ENCODE peak calls at places on chromosomes 5 and 9, in eight cellular contexts. D is mammary epithelial cell, X is HepG2, T is IMR-90, N is PC-9, G is SK-N-SH, K is neural progenitor cell, Z is PC-3. C is an unnamed sample.

GRCh38 chr9:105069285-105070065 is 141.5 kb upstream of the ABCA1 start:
- DNase-seq in D (no peak), X (peak; percentile 58), T (no peak), N (no peak), G (no peak), K (no peak), Z (peak; percentile 22), C (no peak)

GRCh38 chr5:116923344-116923743 is 348.7 kb upstream of the SEMA6A start:
- DNase-seq in D (no peak), X (no peak), T (no peak), N (no peak), G (no peak), K (peak; percentile 83), Z (no peak), C (no peak)

GRCh38 chr5:112626079-112626478 is 111.6 kb upstream of the APC start:
- DNase-seq in D (no peak), X (no peak), T (no peak), N (no peak), G (no peak), K (no peak), Z (no peak), C (no peak)

GRCh38 chr5:56610093-56610698 is 205.2 kb upstream of the MAP3K1 start:
- DNase-seq in D (peak; percentile 65), X (no peak), T (no peak), N (no peak), G (no peak), K (no peak), Z (peak; percentile 25), C (no peak)

GRCh38 chr5:157855404-157855994 is 3.4 kb downstream of the CLINT1 start:
- DNase-seq in D (peak; percentile 53), X (peak; percentile 59), T (peak; percentile 67), N (peak; percentile 10), G (peak; percentile 70), K (peak; percentile 73), Z (peak; percentile 83), C (peak; percentile 41)

GRCh38 chr9:114611516-114612271 is 603 bp downstream of the TMEM268 start:
- DNase-seq in D (peak; percentile 46), X (no peak), T (peak; percentile 58), N (peak; percentile 52), G (no peak), K (no peak), Z (peak; percentile 34), C (peak; percentile 62)

GRCh38 chr9:75299324-75299723 is 211.0 kb downstream of the OSTF1 start:
- DNase-seq in D (no peak), X (peak; percentile 32), T (no peak), N (no peak), G (no peak), K (no peak), Z (peak; percentile 2), C (peak; percentile 12)

GRCh38 chr5:53002491-53002890 is 13.3 kb downstream of the ITGA2 start:
- DNase-seq in D (no peak), X (no peak), T (no peak), N (no peak), G (no peak), K (no peak), Z (no peak), C (no peak)

GRCh38 chr9:92723801-92724323 is 40.8 kb downstream of the BICD2 start:
- DNase-seq in D (no peak), X (no peak), T (no peak), N (no peak), G (peak; percentile 65), K (no peak), Z (no peak), C (no peak)

DNA sequence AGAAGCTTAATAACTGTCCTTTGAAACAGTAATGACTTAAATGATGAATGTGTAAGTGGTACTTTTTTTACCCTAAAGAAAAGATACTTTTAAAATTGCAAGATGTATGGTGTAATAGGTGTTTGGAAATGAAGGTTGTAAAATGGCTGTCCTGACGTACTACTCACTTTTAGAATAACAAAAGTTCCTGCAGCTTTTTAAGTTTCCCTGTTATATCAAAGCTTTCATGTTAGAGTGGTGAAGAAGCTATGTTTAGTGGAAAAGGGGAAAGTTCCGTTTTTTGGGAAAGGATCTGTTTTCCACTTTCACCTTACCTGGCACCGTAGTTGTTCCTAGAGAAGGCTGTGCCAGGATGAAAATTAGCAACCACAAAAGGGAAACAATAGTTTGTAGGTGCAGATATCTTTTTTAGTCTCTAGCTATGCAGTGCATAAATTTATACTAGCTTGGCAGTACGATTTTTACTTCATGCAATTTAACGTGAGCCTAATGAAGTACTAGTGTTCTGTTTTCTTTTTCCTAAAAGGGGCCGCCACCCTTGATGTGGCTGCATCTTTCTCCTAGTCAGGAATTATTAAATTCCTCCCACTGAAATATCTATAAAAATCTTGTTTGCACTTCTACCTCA is 1.3 kb downstream of the TNPO1 start:
- DNase-seq in D (no peak), X (no peak), T (no peak), N (no peak), G (no peak), K (no peak), Z (no peak), C (peak; percentile 13)
- H3K27ac ChIP-seq in D (peak overlapping the region; percentile 95), X (no peak overlapping the region), T (peak overlapping the region; percentile 69), N (peak overlapping the region; percentile 75), G (peak overlapping the region; percentile 98), K (peak overlapping the region; percentile 97), Z (peak overlapping the region; percentile 85), C (peak overlapping the region; percentile 86)

GRCh38 chr5:65986050-65986451 is 59.7 kb downstream of the ERBIN start:
- DNase-seq in D (peak; percentile 21), X (no peak), T (peak; percentile 91), N (no peak), G (no peak), K (no peak), Z (peak; percentile 43), C (no peak)
- H3K4me3 ChIP-seq in D (no peak overlapping the region), X (no peak overlapping the region), T (peak overlapping the region; percentile 25), N (no peak overlapping the region), G (no peak overlapping the region), K (no peak overlapping the region), Z (no peak overlapping the region), C (no peak overlapping the region)

DNA sequence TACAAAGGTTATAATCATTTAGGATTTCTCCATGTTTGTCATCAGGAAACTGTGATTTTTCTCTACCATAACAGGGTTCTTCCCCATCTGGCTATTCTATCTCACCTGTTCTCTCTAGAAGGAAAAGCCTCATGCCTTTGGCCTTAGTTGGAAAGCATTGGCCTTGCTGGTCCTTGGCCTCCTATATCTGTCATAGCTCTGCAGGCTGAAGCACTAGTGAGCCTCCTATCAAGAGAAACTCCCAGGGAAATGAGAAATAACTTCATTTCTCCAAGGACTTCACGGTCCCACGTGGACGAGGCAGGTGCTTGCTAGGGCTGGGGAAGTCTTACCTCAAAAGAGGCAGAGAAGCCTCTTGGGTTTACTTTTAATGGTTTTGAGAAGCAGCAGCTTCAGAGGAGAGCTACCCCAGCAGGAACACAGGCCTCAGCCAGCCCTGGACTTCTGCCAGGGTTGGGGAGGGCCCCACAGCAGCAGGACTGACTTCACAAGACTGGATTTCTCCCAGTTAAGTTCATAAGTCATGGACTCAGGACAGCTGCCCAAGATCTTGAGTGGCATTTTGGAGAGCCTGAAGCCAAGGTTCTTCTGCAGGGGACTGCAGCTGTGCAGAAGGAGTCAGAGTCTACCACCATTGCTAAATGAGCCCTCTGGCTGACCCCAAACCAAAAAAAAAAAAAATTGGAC is 15.8 kb upstream of the PSAT1 start:
- DNase-seq in D (no peak), X (peak; percentile 35), T (peak; percentile 75), N (peak; percentile 21), G (peak; percentile 17), K (no peak), Z (no peak), C (no peak)
- H4K20me1 ChIP-seq in D (no peaks in the 10 kb centered on the region), X (no peaks in the 10 kb centered on the region), T (no peaks in the 10 kb centered on the region), N (no peaks in the 10 kb centered on the region), G (no peaks in the 10 kb centered on the region), K (no peaks in the 10 kb centered on the region), Z (no peaks in the 10 kb centered on the region), C (no peaks in the 10 kb centered on the region)

GRCh38 chr5:139708877-139709586 is 60.9 kb downstream of the CXXC5 start:
- DNase-seq in D (no peak), X (peak; percentile 75), T (peak; percentile 28), N (peak; percentile 69), G (peak; percentile 94), K (peak; percentile 84), Z (no peak), C (no peak)

GRCh38 chr5:139709587-139710369 is 61.6 kb downstream of the CXXC5 start:
- DNase-seq in D (no peak), X (no peak), T (no peak), N (no peak), G (peak; percentile 77), K (no peak), Z (no peak), C (peak; percentile 51)

GRCh38 chr5:139710370-139711066 is 62.4 kb downstream of the CXXC5 start:
- DNase-seq in D (peak; percentile 34), X (peak; percentile 73), T (peak; percentile 39), N (peak; percentile 44), G (peak; percentile 83), K (peak; percentile 83), Z (no peak), C (peak; percentile 63)

GRCh38 chr5:139707445-139708003 is 59.4 kb downstream of the CXXC5 start:
- DNase-seq in D (no peak), X (peak; percentile 68), T (no peak), N (no peak), G (no peak), K (no peak), Z (no peak), C (no peak)

DNA sequence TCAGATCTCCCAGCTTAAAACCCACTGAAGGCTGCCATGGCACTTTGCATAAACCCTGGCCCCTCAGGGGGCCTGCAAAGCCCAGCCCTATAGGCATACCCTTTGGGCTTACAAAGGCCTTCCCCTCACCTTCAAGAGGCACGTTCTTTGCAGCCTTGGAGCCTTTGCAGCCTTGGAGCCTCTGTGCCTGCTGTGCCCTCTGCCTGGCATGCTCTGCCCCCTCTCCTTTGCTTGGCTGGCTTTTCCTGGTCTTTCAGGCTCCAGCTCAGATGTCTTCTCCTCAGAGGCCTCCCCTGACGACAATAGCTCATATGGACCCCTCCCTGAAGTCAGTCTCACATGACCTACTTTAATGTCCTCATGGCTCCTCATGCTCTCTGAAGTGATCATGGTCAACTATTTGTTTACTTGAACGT is 60.3 kb downstream of the CXXC5 start:
- DNase-seq in D (no peak), X (no peak), T (no peak), N (no peak), G (no peak), K (peak; percentile 52), Z (no peak), C (no peak)
- H3K27ac ChIP-seq in D (no peak overlapping the region), X (peak overlapping the region; percentile 51), T (no peak overlapping the region), N (no peak overlapping the region), G (peak overlapping the region; percentile 95), K (no peak overlapping the region), Z (no peak overlapping the region), C (peak overlapping the region; percentile 34)

GRCh38 chr9:86722706-86723075 is 224.6 kb downstream of the GAS1 start:
- DNase-seq in D (no peak), X (no peak), T (no peak), N (no peak), G (no peak), K (no peak), Z (no peak), C (no peak)

GRCh38 chr9:86721843-86722705 is 225.2 kb downstream of the GAS1 start:
- DNase-seq in D (peak; percentile 72), X (no peak), T (peak; percentile 93), N (peak; percentile 31), G (no peak), K (no peak), Z (peak; percentile 77), C (no peak)

GRCh38 chr9:86723351-86723750 is 224.0 kb downstream of the GAS1 start:
- DNase-seq in D (no peak), X (no peak), T (no peak), N (no peak), G (no peak), K (no peak), Z (no peak), C (no peak)

GRCh38 chr9:86718373-86718772 is 228.9 kb downstream of the GAS1 start:
- DNase-seq in D (no peak), X (no peak), T (no peak), N (no peak), G (no peak), K (no peak), Z (no peak), C (no peak)

GRCh38 chr9:86720893-86721698 is 226.2 kb downstream of the GAS1 start:
- DNase-seq in D (peak; percentile 58), X (no peak), T (no peak), N (peak; percentile 57), G (no peak), K (no peak), Z (peak; percentile 72), C (no peak)
- H3K4me3 ChIP-seq in D (no peak overlapping the region), X (no peak overlapping the region), T (no peak overlapping the region), N (peak overlapping the region; percentile 41), G (no peak overlapping the region), K (no peak overlapping the region), Z (peak overlapping the region; percentile 44), C (no peak overlapping the region)

C was measured in OCI-LY7.